ENCODE peak calls at places on chromosome 9, in ten cellular contexts. W is HepG2, R is IMR-90, V is mammary epithelial cell, Y is aorta, D is HAP-1, N is OCI-LY7, C is suprapubic skin, S is mesenchymal stem cell, L is fibroblast of lung. J is an unnamed sample. For H3K9me3, the result is how much of the 10 kb centered on the place peaks cover.

GRCh38 chr9:8610256-8610655 is 810.7 kb upstream of the DMAC1 start:
- DNase-seq in L (no peak), Y (no peak), N (no peak), R (no peak), D (no peak), V (no peak), W (no peak), S (no peak), C (no peak), J (no peak)

GRCh38 chr9:120861935-120862334 is 15.1 kb downstream of the PHF19 start:
- DNase-seq in C (no peak), N (no peak), D (no peak), V (no peak), R (no peak), S (no peak), W (no peak), L (no peak), Y (no peak), J (no peak)

GRCh38 chr9:108654566-108654965 is 201.2 kb downstream of the ACTL7B start:
- DNase-seq in R (no peak), N (no peak), C (no peak), V (peak), L (no peak), D (no peak), S (peak), Y (no peak), W (no peak), J (no peak)

GRCh38 chr9:8486095-8486494 is 686.5 kb upstream of the DMAC1 start:
- DNase-seq in N (no peak), Y (peak), L (peak), C (no peak), R (no peak), V (no peak), S (peak), W (no peak), D (peak), J (peak)

GRCh38 chr9:21171351-21171750 is 4.9 kb upstream of the IFNA21 start:
- DNase-seq in S (no peak), D (no peak), N (no peak), W (no peak), L (no peak), V (no peak), Y (no peak), C (no peak), R (no peak), J (no peak)

GRCh38 chr9:126160067-126160853 is 166.4 kb upstream of the MVB12B start:
- DNase-seq in S (no peak), L (no peak), D (no peak), V (no peak), W (no peak), Y (no peak), R (no peak), C (no peak), N (no peak), J (no peak)

GRCh38 chr9:92140754-92141143 is 25.5 kb upstream of the SPTLC1 start:
- DNase-seq in N (no peak), S (no peak), V (no peak), L (no peak), W (no peak), Y (no peak), R (no peak), C (no peak), D (no peak), J (no peak)

GRCh38 chr9:131892162-131892707 is 152.4 kb upstream of the RAPGEF1 start:
- DNase-seq in N (no peak), S (no peak), C (no peak), W (no peak), Y (no peak), L (peak), R (no peak), V (no peak), D (no peak), J (no peak)

GRCh38 chr9:84169240-84169639 is 171.3 kb downstream of the SLC28A3 start:
- DNase-seq in Y (no peak), L (peak), R (peak), C (no peak), W (no peak), D (no peak), N (no peak), V (peak), S (peak), J (no peak)

GRCh38 chr9:118222375-118222774 is 518.2 kb downstream of the TLR4 start:
- DNase-seq in V (no peak), L (peak), W (no peak), N (no peak), C (no peak), S (peak), D (no peak), Y (no peak), R (no peak), J (no peak)

GRCh38 chr9:105438136-105438839 is 9.5 kb upstream of the FSD1L start:
- DNase-seq in L (peak), W (no peak), R (peak), Y (no peak), S (peak), N (no peak), C (no peak), V (no peak), D (no peak), J (no peak)

GRCh38 chr9:133386338-133386737 is 10.2 kb downstream of the STKLD1 start:
- DNase-seq in S (no peak), V (no peak), D (no peak), L (no peak), R (no peak), C (no peak), N (no peak), Y (no peak), W (peak), J (no peak)

GRCh38 chr9:98774746-98775145 is 21.6 kb downstream of the ANKS6 start:
- DNase-seq in V (no peak), C (no peak), S (peak), D (no peak), W (no peak), N (no peak), R (no peak), L (no peak), Y (peak), J (no peak)

GRCh38 chr9:121350993-121351561 is 19.0 kb downstream of the STOM start:
- DNase-seq in Y (peak), C (peak), D (no peak), S (peak), L (peak), W (no peak), V (peak), R (peak), N (no peak), J (no peak)

GRCh38 chr9:104992696-104993095 is 64.7 kb upstream of the ABCA1 start:
- DNase-seq in V (no peak), N (no peak), D (no peak), W (peak), R (peak), S (peak), Y (no peak), C (no peak), L (peak), J (no peak)

GRCh38 chr9:18721267-18722079 is 247.5 kb downstream of the ADAMTSL1 start:
- DNase-seq in R (no peak), S (no peak), V (no peak), L (no peak), W (no peak), C (no peak), Y (no peak), D (no peak), N (no peak), J (no peak)

GRCh38 chr9:108041551-108041950 is 552.0 kb upstream of the KLF4 start:
- DNase-seq in R (peak), W (no peak), N (no peak), C (no peak), V (peak), D (no peak), S (peak), Y (no peak), L (peak), J (no peak)

GRCh38 chr9:32723801-32724200 is 59.5 kb upstream of the TMEM215 start:
- DNase-seq in R (no peak), D (no peak), S (no peak), Y (no peak), C (no peak), L (peak), V (no peak), W (no peak), N (no peak), J (no peak)

GRCh38 chr9:109652112-109652511 is 127.9 kb upstream of the PALM2AKAP2 start:
- DNase-seq in W (no peak), D (no peak), V (peak), C (no peak), Y (no peak), N (no peak), R (peak), S (no peak), L (peak), J (no peak)

GRCh38 chr9:120775859-120776258 is 17.4 kb downstream of the FBXW2 start:
- DNase-seq in N (no peak), C (no peak), V (peak), Y (no peak), W (no peak), L (peak), S (no peak), R (no peak), D (no peak), J (no peak)

GRCh38 chr9:96620155-96620514 is 492 bp upstream of the CDC14B start:
- DNase-seq in C (no peak), N (no peak), L (no peak), S (no peak), V (no peak), Y (no peak), D (no peak), W (no peak), R (no peak), J (no peak)

GRCh38 chr9:124868511-124869465 is 6.9 kb downstream of the ARPC5L start:
- DNase-seq in D (peak), S (peak), R (peak), V (peak), W (peak), N (peak), C (peak), Y (peak), L (peak), J (peak)

GRCh38 chr9:33452828-33453271 is 5.5 kb upstream of the AQP3 start:
- DNase-seq in S (peak), D (peak), Y (no peak), C (no peak), W (peak), R (peak), L (peak), V (peak), N (peak), J (peak)

GRCh38 chr9:120935383-120935857 is 8.8 kb upstream of the TRAF1 start:
- DNase-seq in Y (peak), L (peak), N (peak), C (peak), D (no peak), R (peak), S (peak), V (peak), W (no peak), J (peak)

GRCh38 chr9:33159760-33160127 is 7.4 kb downstream of the B4GALT1 start:
- DNase-seq in V (peak), L (peak), D (no peak), R (peak), C (no peak), S (peak), W (no peak), N (peak), Y (no peak), J (no peak)

GRCh38 chr9:19618816-19619215 is 170.0 kb downstream of the SLC24A2 start:
- DNase-seq in N (no peak), R (no peak), D (no peak), Y (no peak), V (no peak), S (no peak), C (no peak), L (no peak), W (no peak), J (no peak)

GRCh38 chr9:14400658-14400995 is 86.7 kb upstream of the NFIB start:
- DNase-seq in L (peak), N (peak), S (peak), R (peak), C (peak), V (peak), Y (no peak), D (no peak), W (peak), J (no peak)

GRCh38 chr9:132078369-132079356 is 1.0 kb downstream of the MED27 start:
- DNase-seq in L (peak), S (peak), Y (peak), N (peak), D (peak), W (no peak), V (peak), R (peak), C (no peak), J (no peak)

GRCh38 chr9:106420511-106420944 is 442.4 kb upstream of the ZNF462 start:
- DNase-seq in W (no peak), D (no peak), Y (no peak), V (peak), N (no peak), S (peak), C (no peak), R (no peak), L (peak), J (no peak)

GRCh38 chr9:125376261-125377226 is 114.9 kb downstream of the GAPVD1 start:
- DNase-seq in R (no peak), L (no peak), W (no peak), V (no peak), S (no peak), C (no peak), Y (no peak), D (no peak), N (no peak), J (no peak)

GRCh38 chr9:121274851-121275250 is 6.9 kb downstream of the GSN start:
- DNase-seq in D (no peak), S (no peak), W (no peak), C (no peak), L (no peak), Y (no peak), N (no peak), V (no peak), R (no peak), J (no peak)

GRCh38 chr9:35859310-35859994 is 10.7 kb downstream of the OR13J1 start:
- DNase-seq in C (no peak), N (no peak), S (no peak), R (peak), V (peak), Y (no peak), L (peak), W (no peak), D (no peak), J (no peak)

GRCh38 chr9:113737414-113738271 is 138.5 kb upstream of the ZNF618 start:
- DNase-seq in V (peak), N (peak), R (peak), C (no peak), L (peak), S (peak), D (peak), W (peak), Y (no peak), J (no peak)

GRCh38 chr9:4987996-4988421 is 2.9 kb downstream of the JAK2 start:
- DNase-seq in N (peak), W (peak), R (peak), V (peak), D (peak), L (peak), Y (no peak), C (no peak), S (peak), J (no peak)

GRCh38 chr9:87859137-87859536 is 23.5 kb upstream of the SPATA31E1 start:
- DNase-seq in Y (no peak), L (no peak), R (no peak), C (no peak), D (no peak), N (no peak), V (no peak), W (no peak), S (no peak), J (no peak)
- H3K9me3 ChIP-seq in Y (under half), L (under half), R (under half), C (under half), D (under half), N (under half), V (under half), W (under half), S (under half), J (under half)

DNA sequence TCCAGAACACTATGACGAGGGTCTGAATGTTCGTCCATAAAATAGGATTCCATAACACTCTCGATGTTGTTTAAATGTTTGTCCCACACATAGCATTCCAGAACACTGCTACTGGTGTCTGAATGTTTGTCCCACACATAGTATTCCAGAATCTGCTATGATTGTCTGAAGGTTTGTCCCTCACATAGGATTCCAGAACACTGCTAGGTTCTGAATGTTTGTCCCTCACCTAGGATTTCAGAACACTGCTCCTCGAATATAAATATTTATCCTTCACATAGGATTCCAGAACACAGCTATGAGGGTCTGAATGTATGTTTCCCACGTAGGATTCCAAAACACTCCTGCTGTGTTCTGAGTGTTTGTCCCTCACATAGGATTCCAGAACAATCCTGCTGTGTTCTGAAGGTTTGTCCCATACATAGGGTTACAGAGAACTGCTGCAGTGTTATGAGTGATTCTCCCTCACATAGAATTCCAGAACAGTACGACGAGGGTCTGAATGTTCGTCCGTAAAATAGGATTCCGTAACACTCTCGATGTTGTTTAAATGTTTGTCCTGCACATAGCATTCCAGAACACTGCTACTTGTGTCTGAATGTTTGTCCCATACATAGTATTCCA is 215.3 kb downstream of the FOXD4L6 start:
- DNase-seq in Y (no peak), C (no peak), N (no peak), V (no peak), R (no peak), S (no peak), L (no peak), W (no peak), D (no peak), J (no peak)
- H3K9me3 ChIP-seq in Y (under half), C (half or more), N (under half), V (under half), R (half or more), S (half or more), L (under half), W (half or more), D (under half), J (under half)

DNA sequence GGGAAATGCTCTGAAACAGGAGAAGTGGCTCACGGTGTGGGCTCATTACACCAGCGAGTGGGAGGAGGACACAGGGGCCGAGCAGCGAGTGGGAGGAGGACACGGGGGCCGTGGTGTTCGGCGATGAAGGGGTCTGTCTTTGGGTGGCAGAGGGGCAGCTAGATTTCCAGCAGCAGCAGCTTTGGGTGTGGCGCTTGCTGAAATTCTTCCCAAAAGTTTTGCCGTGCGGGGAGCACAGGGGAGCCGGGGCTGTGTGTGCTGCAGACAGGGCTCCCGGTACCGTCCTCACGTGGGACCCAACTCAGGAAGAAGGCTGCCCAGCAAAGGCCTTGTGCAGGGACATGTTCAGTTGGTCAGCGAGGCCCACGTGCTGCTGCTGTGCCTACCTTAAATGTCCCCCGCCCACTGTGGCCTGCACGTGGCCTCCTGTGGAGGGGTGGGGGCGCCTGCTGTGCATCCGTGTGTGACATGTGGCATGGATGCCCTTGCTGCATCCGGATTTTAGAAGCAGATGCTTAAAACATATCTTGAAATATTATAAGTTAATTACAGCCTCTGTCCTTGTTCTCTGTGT is 124.3 kb upstream of the CACNA1B start:
- DNase-seq in V (no peak), W (no peak), C (peak), N (no peak), L (no peak), Y (no peak), D (no peak), S (no peak), R (no peak), J (no peak)
- H3K9me3 ChIP-seq in V (under half), W (under half), C (under half), N (under half), L (under half), Y (under half), D (under half), S (under half), R (under half), J (under half)

GRCh38 chr9:61673664-61674381 is 484.0 kb downstream of the SPATA31A7 start:
- DNase-seq in L (no peak), R (no peak), S (no peak), Y (peak), N (no peak), V (no peak), D (no peak), C (no peak), W (no peak), J (no peak)
- H3K9me3 ChIP-seq in L (under half), R (under half), S (under half), Y (under half), N (under half), V (under half), D (under half), C (under half), W (under half), J (under half)

GRCh38 chr9:90822866-90823265 is 21.2 kb downstream of the SYK start:
- DNase-seq in C (no peak), W (no peak), R (no peak), D (no peak), Y (no peak), N (no peak), L (no peak), S (no peak), V (no peak), J (no peak)
- H3K9me3 ChIP-seq in C (under half), W (under half), R (under half), D (under half), Y (under half), N (under half), L (under half), S (under half), V (under half), J (under half)

DNA sequence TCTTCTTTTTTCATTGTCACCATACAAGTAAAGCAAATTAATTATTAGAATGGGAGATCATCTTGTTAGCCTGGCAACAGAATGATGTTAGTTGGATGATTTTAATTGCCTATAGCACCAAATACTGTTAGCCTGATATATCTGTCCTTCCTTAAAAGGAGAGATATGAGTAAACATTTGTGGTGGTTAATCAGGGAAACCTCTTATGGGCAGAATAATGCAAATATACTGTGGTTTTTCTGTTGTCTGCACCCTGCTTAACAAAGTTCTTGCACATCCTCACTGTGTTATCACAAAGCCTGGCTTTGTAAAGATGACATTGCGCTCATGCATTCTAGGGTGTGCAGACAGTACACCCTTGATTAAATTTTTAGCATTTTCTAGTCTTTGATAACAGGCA is 254.9 kb upstream of the SMC2 start:
- DNase-seq in R (no peak), W (no peak), C (no peak), Y (no peak), S (no peak), N (no peak), D (no peak), V (no peak), L (no peak), J (no peak)
- H3K9me3 ChIP-seq in R (under half), W (under half), C (under half), Y (under half), S (under half), N (under half), D (under half), V (under half), L (under half), J (under half)

DNA sequence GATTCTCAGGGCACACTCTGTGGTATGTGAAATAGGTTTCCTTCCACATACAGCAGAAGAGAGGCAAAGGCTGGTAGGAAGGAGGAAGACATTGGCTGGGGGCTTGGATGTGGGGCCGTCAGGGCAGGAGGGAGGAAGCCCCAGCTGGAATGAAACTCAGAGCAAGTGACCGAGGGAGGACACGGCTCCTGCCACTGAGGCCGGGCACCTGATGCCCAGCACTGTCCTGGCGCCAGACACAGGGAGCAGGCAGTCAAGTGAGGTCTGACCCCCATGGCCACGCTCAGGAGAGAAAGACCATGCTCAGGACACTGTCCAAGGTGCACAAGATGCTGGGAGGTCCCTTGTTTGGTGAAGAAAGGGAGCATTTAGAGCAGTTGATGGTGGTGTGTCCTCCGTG is 245.5 kb downstream of the CACNA1B start:
- DNase-seq in W (no peak), N (no peak), C (no peak), S (no peak), V (no peak), L (no peak), R (no peak), D (no peak), Y (no peak), J (no peak)
- H3K9me3 ChIP-seq in W (under half), N (under half), C (under half), S (under half), V (under half), L (under half), R (under half), D (under half), Y (under half), J (under half)

GRCh38 chr9:112288029-112288428 is 45.4 kb downstream of the PTBP3 start:
- DNase-seq in D (no peak), L (peak), C (no peak), S (no peak), W (peak), R (peak), N (no peak), Y (no peak), V (peak), J (no peak)
- H3K9me3 ChIP-seq in D (under half), L (under half), C (under half), S (under half), W (under half), R (under half), N (half or more), Y (under half), V (under half), J (under half)

GRCh38 chr9:65410926-65411325 is 125.9 kb upstream of the FOXD4L5 start:
- DNase-seq in C (no peak), D (no peak), R (no peak), Y (no peak), N (no peak), V (no peak), W (no peak), S (no peak), L (no peak), J (no peak)
- H3K9me3 ChIP-seq in C (under half), D (under half), R (under half), Y (under half), N (under half), V (under half), W (under half), S (under half), L (under half), J (under half)

J was measured in right lobe of liver.